ENCODE peak calls at places on chromosome 10, in four cellular contexts. I, D, E and J are unnamed samples.
A peak's percentile ranks its signal among the peaks of the same experiment; 100 is the strongest.

GRCh38 chr10:114486938-114487814 is 82.9 kb upstream of the AFAP1L2 start:
- DNase-seq in I (no peak), D (no peak), E (no peak), J (no peak)

GRCh38 chr10:36542493-36542892 is 582.9 kb upstream of the ANKRD30A start:
- DNase-seq in I (no peak), D (no peak), E (peak; percentile 4), J (no peak)

GRCh38 chr10:126050301-126050700 is 153.9 kb downstream of the FANK1 start:
- DNase-seq in I (no peak), D (no peak), E (no peak), J (no peak)

GRCh38 chr10:132175401-132175800 is 11.3 kb upstream of the DPYSL4 start:
- DNase-seq in I (no peak), D (no peak), E (no peak), J (no peak)

GRCh38 chr10:86368046-86368445 is 1.5 kb upstream of the GRID1 start:
- DNase-seq in I (peak; percentile 17), D (peak; percentile 3), E (no peak), J (no peak)

GRCh38 chr10:48236199-48236621 is 38.3 kb downstream of the FRMPD2 start:
- DNase-seq in I (no peak), D (no peak), E (no peak), J (no peak)

GRCh38 chr10:112520864-112521263 is 73.8 kb downstream of the VTI1A start:
- DNase-seq in I (no peak), D (no peak), E (no peak), J (no peak)

GRCh38 chr10:88783734-88784133 is 18.8 kb upstream of the LIPM start:
- DNase-seq in I (no peak), D (no peak), E (peak; percentile 51), J (peak; percentile 38)

GRCh38 chr10:46019541-46020343 is 10.7 kb downstream of the NCOA4 start:
- DNase-seq in I (no peak), D (no peak), E (peak; percentile 47), J (no peak)

GRCh38 chr10:5627486-5628044 is 38.8 kb downstream of the ASB13 start:
- DNase-seq in I (no peak), D (no peak), E (no peak), J (no peak)
- H3K27ac ChIP-seq in I (no peak overlapping the region), D (no peak overlapping the region), E (no peak overlapping the region), J (no peak overlapping the region)

GRCh38 chr10:78690354-78691111 is 378.2 kb upstream of the ZMIZ1 start:
- DNase-seq in I (no peak), D (no peak), E (no peak), J (no peak)
- H3K27ac ChIP-seq in I (no peak overlapping the region), D (no peak overlapping the region), E (no peak overlapping the region), J (no peak overlapping the region)

GRCh38 chr10:73061743-73062142 is 34.9 kb downstream of the P4HA1 start:
- DNase-seq in I (no peak), D (no peak), E (no peak), J (no peak)

GRCh38 chr10:73065441-73065840 is 31.2 kb downstream of the P4HA1 start:
- DNase-seq in I (no peak), D (no peak), E (no peak), J (no peak)

GRCh38 chr10:73058057-73058591 is 38.5 kb downstream of the P4HA1 start:
- DNase-seq in I (no peak), D (no peak), E (no peak), J (no peak)

GRCh38 chr10:73060738-73061635 is 35.7 kb downstream of the P4HA1 start:
- DNase-seq in I (no peak), D (no peak), E (peak; percentile 44), J (no peak)

GRCh38 chr10:73060173-73060572 is 36.5 kb downstream of the P4HA1 start:
- DNase-seq in I (no peak), D (no peak), E (no peak), J (no peak)
- H3K27ac ChIP-seq in I (no peak overlapping the region), D (no peak overlapping the region), E (peak overlapping the region; percentile 80), J (no peak overlapping the region)

GRCh38 chr10:15482168-15482567 is 111.1 kb upstream of the FAM171A1 start:
- DNase-seq in I (no peak), D (no peak), E (peak; percentile 74), J (no peak)

GRCh38 chr10:15485027-15485426 is 113.9 kb upstream of the FAM171A1 start:
- DNase-seq in I (no peak), D (no peak), E (no peak), J (no peak)

GRCh38 chr10:15485684-15486316 is 114.7 kb upstream of the FAM171A1 start:
- DNase-seq in I (no peak), D (no peak), E (peak; percentile 94), J (peak; percentile 69)

GRCh38 chr10:15483215-15483970 is 112.3 kb upstream of the FAM171A1 start:
- DNase-seq in I (no peak), D (no peak), E (peak; percentile 39), J (no peak)

GRCh38 chr10:15484128-15484527 is 113.0 kb upstream of the FAM171A1 start:
- DNase-seq in I (no peak), D (no peak), E (no peak), J (no peak)
- H3K27ac ChIP-seq in I (no peak overlapping the region), D (no peak overlapping the region), E (no peak overlapping the region), J (no peak overlapping the region)

DNA sequence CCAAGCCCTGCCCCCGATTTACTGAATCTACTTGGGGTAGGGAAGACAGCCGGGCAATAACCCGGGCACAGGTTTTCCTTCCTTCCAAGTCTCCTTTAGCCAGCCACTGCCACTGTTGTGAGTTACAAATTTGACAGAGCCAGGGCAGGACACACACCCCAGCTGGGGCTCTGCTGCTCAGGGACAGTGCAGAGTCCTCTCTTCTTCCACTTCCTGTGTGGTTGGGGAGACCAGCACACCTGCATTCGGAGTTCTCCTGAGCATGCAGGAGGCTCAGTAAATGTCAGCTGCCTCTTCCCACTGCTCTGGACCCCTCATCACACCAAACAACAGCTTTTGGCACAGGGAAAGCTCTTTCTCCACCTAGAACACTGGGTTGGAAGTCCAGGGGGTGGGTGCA is 21.3 kb downstream of the CHST15 start:
- DNase-seq in I (no peak), D (no peak), E (no peak), J (no peak)
- H3K27ac ChIP-seq in I (no peak overlapping the region), D (no peak overlapping the region), E (no peak overlapping the region), J (no peak overlapping the region)

DNA sequence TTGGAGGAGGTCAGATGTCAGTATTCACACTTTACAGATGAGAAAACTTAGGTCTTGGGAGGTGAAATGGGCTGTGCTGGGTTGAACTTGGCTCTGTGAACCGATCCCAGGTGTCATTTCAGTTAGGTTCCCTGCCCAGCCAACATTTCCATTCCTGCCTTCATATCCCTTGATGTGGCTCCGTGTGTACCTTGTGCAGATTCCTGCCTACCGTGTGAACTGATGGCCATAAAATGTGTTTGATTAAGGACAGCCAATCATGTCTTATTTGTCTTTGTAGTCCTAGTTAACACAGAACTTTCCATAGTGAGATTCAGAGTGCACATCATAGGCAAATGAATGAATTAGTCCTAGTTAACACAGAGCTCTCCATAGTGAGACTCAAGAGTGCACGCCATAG is 101.0 kb upstream of the GATA3 start:
- DNase-seq in I (no peak), D (no peak), E (no peak), J (no peak)
- H3K27ac ChIP-seq in I (no peak overlapping the region), D (no peak overlapping the region), E (no peak overlapping the region), J (no peak overlapping the region)

GRCh38 chr10:103691723-103692380 is 163.5 kb downstream of the SH3PXD2A start:
- DNase-seq in I (no peak), D (no peak), E (no peak), J (no peak)

GRCh38 chr10:103693070-103693811 is 162.1 kb downstream of the SH3PXD2A start:
- DNase-seq in I (no peak), D (no peak), E (no peak), J (no peak)

GRCh38 chr10:103691267-103691666 is 164.1 kb downstream of the SH3PXD2A start:
- DNase-seq in I (no peak), D (no peak), E (no peak), J (no peak)

GRCh38 chr10:103693812-103694205 is 161.6 kb downstream of the SH3PXD2A start:
- DNase-seq in I (no peak), D (no peak), E (no peak), J (no peak)

DNA sequence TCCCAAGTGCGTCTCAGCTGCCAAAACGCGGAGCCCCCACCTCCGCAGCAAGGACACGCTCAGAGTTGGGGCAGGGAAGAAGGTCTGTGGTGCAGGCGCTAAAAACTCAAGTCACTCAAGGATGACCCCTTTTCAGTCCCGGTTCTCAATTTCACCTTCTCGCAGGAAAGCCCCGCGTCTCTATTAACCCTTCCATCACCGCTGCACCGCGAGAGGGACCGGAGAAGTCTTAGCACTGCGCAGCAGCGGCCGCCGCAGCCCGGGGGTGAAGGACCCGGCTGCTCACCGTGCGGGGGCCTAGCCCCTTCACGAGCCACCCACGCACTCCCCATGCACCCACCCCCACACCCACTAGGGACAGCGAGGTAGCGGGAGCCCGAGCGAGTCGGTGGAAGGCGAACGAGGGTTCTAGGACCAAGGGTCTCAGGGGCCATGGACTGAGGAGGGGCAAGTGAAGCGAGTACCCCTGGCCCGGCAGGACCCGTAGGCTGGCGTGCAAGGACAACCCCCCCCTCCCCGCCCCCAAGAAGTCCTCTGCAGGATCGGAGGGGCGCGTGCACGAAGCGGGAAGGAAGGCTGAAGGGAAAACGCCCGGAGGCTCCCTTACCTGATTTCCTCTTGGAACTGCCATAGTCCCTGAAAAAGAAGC is 162.8 kb downstream of the SH3PXD2A start:
- DNase-seq in I (no peak), D (no peak), E (no peak), J (no peak)
- H3K27ac ChIP-seq in I (no peak overlapping the region), D (no peak overlapping the region), E (no peak overlapping the region), J (no peak overlapping the region)

DNA sequence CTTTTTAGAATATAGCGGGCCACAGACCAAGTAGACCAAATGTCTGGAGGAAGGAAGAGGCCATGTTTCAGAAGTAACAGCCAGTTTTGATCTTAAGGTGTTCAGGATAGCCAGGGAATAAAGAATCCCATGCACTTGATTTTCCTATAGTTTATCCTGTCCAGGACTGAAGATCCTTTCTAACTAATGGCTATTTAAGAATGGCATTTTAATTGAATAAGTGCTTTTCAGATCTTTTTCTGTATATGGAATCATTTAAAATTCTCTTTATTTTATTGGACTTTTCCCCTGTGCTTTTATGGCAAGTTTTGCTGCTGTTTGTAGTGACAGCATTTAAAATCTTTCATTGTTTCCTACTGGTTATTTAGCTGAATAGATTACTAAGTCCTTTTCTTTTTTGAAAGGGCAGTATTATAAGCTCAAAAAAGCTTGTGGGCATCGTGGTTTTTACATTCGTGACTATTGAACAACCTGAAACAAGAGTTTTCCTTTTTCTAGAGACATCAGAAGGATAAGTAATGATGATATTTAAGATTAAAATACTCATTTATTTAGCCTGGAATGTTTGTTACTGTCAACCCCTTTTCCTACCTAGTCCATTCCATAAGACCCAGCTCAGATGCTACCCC is 2.4 kb downstream of the INPP5F start:
- DNase-seq in I (no peak), D (no peak), E (no peak), J (no peak)
- H3K27ac ChIP-seq in I (no peak overlapping the region), D (no peak overlapping the region), E (no peak overlapping the region), J (no peak overlapping the region)